ENCODE peak calls at places on chromosome 16, in seven cellular contexts. One of them, this sample, is unnamed.
A peak's percentile ranks its signal among the peaks of the same experiment; 100 is the strongest.

GRCh38 chr16:86222965-86223551 is 287.3 kb upstream of the FOXF1 start:
- DNase-seq in astrocyte of the cerebellum: peak; percentile 69
- DNase-seq in GM13977: no peak
- DNase-seq in HFF-Myc: peak; percentile 55
- DNase-seq in HL-60: no peak
- DNase-seq in body of pancreas: no peak
- DNase-seq in progenitor cell of endocrine pancreas: no peak
- DNase-seq in this sample: no peak

GRCh38 chr16:1938910-1939309 is 4.1 kb downstream of the MSRB1 start:
- DNase-seq in HL-60: peak; percentile 29
- DNase-seq in astrocyte of the cerebellum: no peak
- DNase-seq in body of pancreas: no peak
- DNase-seq in progenitor cell of endocrine pancreas: no peak
- DNase-seq in GM13977: no peak
- DNase-seq in HFF-Myc: no peak
- DNase-seq in this sample: no peak

GRCh38 chr16:6132121-6132520 is 1034.5 kb upstream of the EEF2KMT start:
- DNase-seq in HFF-Myc: no peak
- DNase-seq in GM13977: no peak
- DNase-seq in progenitor cell of endocrine pancreas: no peak
- DNase-seq in HL-60: no peak
- DNase-seq in astrocyte of the cerebellum: no peak
- DNase-seq in body of pancreas: no peak
- DNase-seq in this sample: no peak

GRCh38 chr16:75319513-75320401 is 68.3 kb upstream of the BCAR1 start:
- DNase-seq in HFF-Myc: peak; percentile 67
- DNase-seq in GM13977: peak; percentile 52
- DNase-seq in HL-60: no peak
- DNase-seq in astrocyte of the cerebellum: peak; percentile 90
- DNase-seq in progenitor cell of endocrine pancreas: no peak
- DNase-seq in body of pancreas: no peak
- DNase-seq in this sample: no peak

GRCh38 chr16:68179196-68179795 is 56.6 kb downstream of the ESRP2 start:
- DNase-seq in body of pancreas: no peak
- DNase-seq in HFF-Myc: no peak
- DNase-seq in progenitor cell of endocrine pancreas: no peak
- DNase-seq in GM13977: no peak
- DNase-seq in astrocyte of the cerebellum: no peak
- DNase-seq in HL-60: no peak
- DNase-seq in this sample: no peak

GRCh38 chr16:83392743-83393142 is 415.0 kb upstream of the HSBP1 start:
- DNase-seq in body of pancreas: no peak
- DNase-seq in GM13977: no peak
- DNase-seq in HFF-Myc: no peak
- DNase-seq in astrocyte of the cerebellum: no peak
- DNase-seq in HL-60: no peak
- DNase-seq in progenitor cell of endocrine pancreas: no peak
- DNase-seq in this sample: no peak

GRCh38 chr16:69410285-69410990 is 14.0 kb upstream of the CYB5B start:
- DNase-seq in astrocyte of the cerebellum: peak; percentile 23
- DNase-seq in progenitor cell of endocrine pancreas: no peak
- DNase-seq in body of pancreas: no peak
- DNase-seq in HFF-Myc: no peak
- DNase-seq in GM13977: no peak
- DNase-seq in HL-60: no peak
- DNase-seq in this sample: no peak

GRCh38 chr16:91484-91883 is 13.5 kb downstream of the MPG start:
- DNase-seq in HFF-Myc: no peak
- DNase-seq in astrocyte of the cerebellum: no peak
- DNase-seq in GM13977: no peak
- DNase-seq in body of pancreas: peak; percentile 56
- DNase-seq in progenitor cell of endocrine pancreas: no peak
- DNase-seq in HL-60: no peak
- DNase-seq in this sample: no peak

GRCh38 chr16:81810894-81811538 is 31.9 kb downstream of the PLCG2 start:
- DNase-seq in HL-60: no peak
- DNase-seq in astrocyte of the cerebellum: no peak
- DNase-seq in GM13977: peak; percentile 24
- DNase-seq in body of pancreas: no peak
- DNase-seq in progenitor cell of endocrine pancreas: no peak
- DNase-seq in HFF-Myc: no peak
- DNase-seq in this sample: no peak

GRCh38 chr16:17369441-17369951 is 101.3 kb downstream of the XYLT1 start:
- DNase-seq in body of pancreas: peak; percentile 26
- DNase-seq in progenitor cell of endocrine pancreas: no peak
- DNase-seq in HL-60: peak; percentile 92
- DNase-seq in astrocyte of the cerebellum: no peak
- DNase-seq in HFF-Myc: no peak
- DNase-seq in GM13977: peak; percentile 39
- DNase-seq in this sample: peak; percentile 85

GRCh38 chr16:75921281-75921680 is 195.0 kb upstream of the CPHXL start:
- DNase-seq in body of pancreas: peak; percentile 47
- DNase-seq in HFF-Myc: no peak
- DNase-seq in astrocyte of the cerebellum: no peak
- DNase-seq in HL-60: no peak
- DNase-seq in progenitor cell of endocrine pancreas: no peak
- DNase-seq in GM13977: no peak
- DNase-seq in this sample: no peak

GRCh38 chr16:65509172-65509571 is 387.3 kb upstream of the CDH11 start:
- DNase-seq in GM13977: no peak
- DNase-seq in HFF-Myc: no peak
- DNase-seq in progenitor cell of endocrine pancreas: no peak
- DNase-seq in astrocyte of the cerebellum: no peak
- DNase-seq in body of pancreas: no peak
- DNase-seq in HL-60: no peak
- DNase-seq in this sample: no peak

GRCh38 chr16:11410382-11411058 is 65.3 kb downstream of the RMI2 start:
- DNase-seq in GM13977: no peak
- DNase-seq in body of pancreas: no peak
- DNase-seq in HFF-Myc: no peak
- DNase-seq in HL-60: peak; percentile 84
- DNase-seq in progenitor cell of endocrine pancreas: no peak
- DNase-seq in astrocyte of the cerebellum: no peak
- DNase-seq in this sample: peak; percentile 88

GRCh38 chr16:85395913-85396878 is 216.9 kb upstream of the GSE1 start:
- DNase-seq in progenitor cell of endocrine pancreas: no peak
- DNase-seq in body of pancreas: no peak
- DNase-seq in astrocyte of the cerebellum: no peak
- DNase-seq in HL-60: no peak
- DNase-seq in HFF-Myc: peak; percentile 39
- DNase-seq in GM13977: no peak
- DNase-seq in this sample: peak; percentile 44

GRCh38 chr16:68069511-68070248 is 15.5 kb upstream of the NFATC3 start:
- DNase-seq in progenitor cell of endocrine pancreas: no peak
- DNase-seq in HL-60: no peak
- DNase-seq in astrocyte of the cerebellum: no peak
- DNase-seq in body of pancreas: peak; percentile 78
- DNase-seq in GM13977: no peak
- DNase-seq in HFF-Myc: no peak
- DNase-seq in this sample: no peak

GRCh38 chr16:68062910-68063393 is 22.2 kb upstream of the NFATC3 start:
- DNase-seq in HL-60: no peak
- DNase-seq in GM13977: no peak
- DNase-seq in body of pancreas: no peak
- DNase-seq in astrocyte of the cerebellum: no peak
- DNase-seq in HFF-Myc: no peak
- DNase-seq in progenitor cell of endocrine pancreas: no peak
- DNase-seq in this sample: no peak

GRCh38 chr16:70428178-70428998 is 10.5 kb downstream of the ST3GAL2 start:
- DNase-seq in astrocyte of the cerebellum: peak; percentile 82
- DNase-seq in GM13977: peak; percentile 56
- DNase-seq in HFF-Myc: peak; percentile 68
- DNase-seq in body of pancreas: peak; percentile 98
- DNase-seq in progenitor cell of endocrine pancreas: peak; percentile 33
- DNase-seq in HL-60: peak; percentile 99
- DNase-seq in this sample: peak; percentile 90

GRCh38 chr16:70427786-70428177 is 11.1 kb downstream of the ST3GAL2 start:
- DNase-seq in HFF-Myc: no peak
- DNase-seq in astrocyte of the cerebellum: no peak
- DNase-seq in HL-60: no peak
- DNase-seq in progenitor cell of endocrine pancreas: no peak
- DNase-seq in body of pancreas: no peak
- DNase-seq in GM13977: no peak
- DNase-seq in this sample: no peak

GRCh38 chr16:70430667-70431536 is 8.0 kb downstream of the ST3GAL2 start:
- DNase-seq in body of pancreas: no peak
- DNase-seq in astrocyte of the cerebellum: no peak
- DNase-seq in HFF-Myc: no peak
- DNase-seq in HL-60: peak; percentile 87
- DNase-seq in GM13977: peak; percentile 79
- DNase-seq in progenitor cell of endocrine pancreas: no peak
- DNase-seq in this sample: peak; percentile 70

GRCh38 chr16:70432304-70432799 is 6.5 kb downstream of the ST3GAL2 start:
- DNase-seq in GM13977: no peak
- DNase-seq in HFF-Myc: no peak
- DNase-seq in progenitor cell of endocrine pancreas: no peak
- DNase-seq in body of pancreas: no peak
- DNase-seq in HL-60: peak; percentile 49
- DNase-seq in astrocyte of the cerebellum: no peak
- DNase-seq in this sample: no peak

DNA sequence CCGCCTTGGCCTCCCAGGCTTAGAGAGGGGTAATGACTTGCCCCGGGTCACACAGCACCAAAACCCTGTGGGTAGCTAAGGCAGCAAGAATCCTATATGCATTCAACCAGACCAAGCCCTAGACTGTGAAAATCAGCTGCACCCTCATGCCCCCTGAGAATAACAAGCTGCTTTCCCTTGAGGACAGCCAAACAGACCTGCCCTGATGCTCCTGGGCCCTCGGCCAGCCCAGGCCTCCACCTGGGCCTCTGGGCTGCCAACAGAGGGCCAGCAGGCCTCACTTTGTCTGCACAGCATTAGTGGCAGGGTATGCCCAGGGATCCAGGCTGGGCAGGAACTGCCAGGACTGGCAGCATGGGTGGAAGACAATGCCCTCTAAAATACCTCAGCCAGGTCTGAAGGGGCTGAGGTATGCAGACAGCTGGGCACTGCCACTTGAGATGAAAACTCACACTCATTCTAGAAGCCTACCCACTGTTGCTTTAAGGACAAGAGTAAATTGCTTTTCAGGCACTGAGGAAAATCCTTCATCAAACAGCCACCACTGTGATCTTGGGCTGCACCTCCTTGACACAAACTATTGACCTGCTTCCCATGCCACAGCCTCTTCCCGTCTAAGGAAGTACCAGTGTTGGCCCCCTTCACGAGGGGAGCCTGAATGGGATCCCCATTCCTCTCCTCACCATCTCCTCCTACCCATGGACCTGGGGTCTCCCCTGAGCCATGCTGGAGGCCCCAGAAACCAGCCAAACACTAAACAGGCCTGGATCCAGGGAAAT is 8.8 kb downstream of the ST3GAL2 start:
- DNase-seq in GM13977: no peak
- DNase-seq in HL-60: no peak
- DNase-seq in astrocyte of the cerebellum: no peak
- DNase-seq in HFF-Myc: no peak
- DNase-seq in progenitor cell of endocrine pancreas: no peak
- DNase-seq in body of pancreas: no peak
- DNase-seq in this sample: no peak
- TF ChIP-seq CTCF in GM13977: no peak
- TF ChIP-seq CTCF in HL-60: no peak
- TF ChIP-seq CTCF in astrocyte of the cerebellum: no peak
- TF ChIP-seq CTCF in HFF-Myc: no peak
- TF ChIP-seq CTCF in progenitor cell of endocrine pancreas: no peak
- TF ChIP-seq CTCF in body of pancreas: no peak
- TF ChIP-seq CTCF in this sample: no peak

GRCh38 chr16:72021043-72021442 is 12.5 kb downstream of the DHODH start:
- DNase-seq in HFF-Myc: no peak
- DNase-seq in GM13977: no peak
- DNase-seq in progenitor cell of endocrine pancreas: peak; percentile 28
- DNase-seq in HL-60: no peak
- DNase-seq in astrocyte of the cerebellum: no peak
- DNase-seq in body of pancreas: no peak
- DNase-seq in this sample: no peak
- TF ChIP-seq CTCF in HFF-Myc: peak; percentile 34
- TF ChIP-seq CTCF in GM13977: no peak
- TF ChIP-seq CTCF in progenitor cell of endocrine pancreas: peak; percentile 61
- TF ChIP-seq CTCF in HL-60: no peak
- TF ChIP-seq CTCF in astrocyte of the cerebellum: peak; percentile 35
- TF ChIP-seq CTCF in body of pancreas: no peak
- TF ChIP-seq CTCF in this sample: no peak

DNA sequence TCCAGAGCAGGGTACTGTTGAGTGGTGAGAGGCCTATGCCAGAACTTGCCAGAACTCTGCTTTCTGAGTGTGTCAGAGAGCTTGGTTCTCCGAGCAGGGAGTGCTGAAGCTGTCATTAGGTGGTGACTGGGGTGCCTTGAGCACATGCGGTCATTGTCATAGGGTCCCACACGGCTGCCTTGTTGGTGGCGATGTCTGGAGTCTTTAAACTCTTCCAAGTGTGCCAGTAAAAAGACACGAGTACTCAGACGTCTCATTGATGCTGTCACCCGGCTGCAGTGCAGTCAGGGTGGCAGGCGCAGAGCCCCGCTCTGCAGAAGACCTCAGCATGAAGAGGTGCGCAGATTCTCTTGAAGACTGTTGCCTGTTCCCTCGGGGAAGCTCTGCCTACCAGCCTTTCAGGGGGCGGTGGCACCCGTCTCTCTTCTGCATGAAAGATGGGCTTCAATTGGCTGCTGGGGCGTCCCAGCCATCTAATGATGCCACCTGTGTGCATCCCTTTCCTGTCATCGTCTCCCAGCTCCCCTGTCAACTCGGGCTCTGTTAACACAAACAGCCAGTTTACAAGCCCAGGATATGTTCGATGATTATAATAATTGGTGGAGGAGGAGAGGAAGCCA is 58.3 kb downstream of the NKD1 start:
- DNase-seq in body of pancreas: no peak
- DNase-seq in HFF-Myc: no peak
- DNase-seq in astrocyte of the cerebellum: no peak
- DNase-seq in GM13977: no peak
- DNase-seq in HL-60: no peak
- DNase-seq in progenitor cell of endocrine pancreas: no peak
- DNase-seq in this sample: no peak
- TF ChIP-seq CTCF in body of pancreas: no peak
- TF ChIP-seq CTCF in HFF-Myc: no peak
- TF ChIP-seq CTCF in astrocyte of the cerebellum: no peak
- TF ChIP-seq CTCF in GM13977: no peak
- TF ChIP-seq CTCF in HL-60: no peak
- TF ChIP-seq CTCF in progenitor cell of endocrine pancreas: no peak
- TF ChIP-seq CTCF in this sample: no peak

GRCh38 chr16:4536391-4537106 is 2.0 kb downstream of the CDIP1 start:
- DNase-seq in HFF-Myc: no peak
- DNase-seq in HL-60: no peak
- DNase-seq in body of pancreas: no peak
- DNase-seq in progenitor cell of endocrine pancreas: no peak
- DNase-seq in GM13977: no peak
- DNase-seq in astrocyte of the cerebellum: no peak
- DNase-seq in this sample: no peak

GRCh38 chr16:4537376-4538066 is 1.1 kb downstream of the CDIP1 start:
- DNase-seq in HL-60: no peak
- DNase-seq in HFF-Myc: no peak
- DNase-seq in astrocyte of the cerebellum: no peak
- DNase-seq in GM13977: no peak
- DNase-seq in body of pancreas: peak; percentile 62
- DNase-seq in progenitor cell of endocrine pancreas: peak; percentile 12
- DNase-seq in this sample: no peak

GRCh38 chr16:4539716-4540284 is 1.2 kb upstream of the CDIP1 start:
- DNase-seq in body of pancreas: no peak
- DNase-seq in HL-60: no peak
- DNase-seq in GM13977: no peak
- DNase-seq in progenitor cell of endocrine pancreas: no peak
- DNase-seq in astrocyte of the cerebellum: no peak
- DNase-seq in HFF-Myc: no peak
- DNase-seq in this sample: no peak

GRCh38 chr16:4538067-4538385 is 547 bp downstream of the CDIP1 start:
- DNase-seq in body of pancreas: no peak
- DNase-seq in progenitor cell of endocrine pancreas: no peak
- DNase-seq in HFF-Myc: no peak
- DNase-seq in HL-60: no peak
- DNase-seq in astrocyte of the cerebellum: no peak
- DNase-seq in GM13977: no peak
- DNase-seq in this sample: no peak

GRCh38 chr16:4538386-4539235 is at the start of gene CDIP1:
- DNase-seq in progenitor cell of endocrine pancreas: peak; percentile 89
- DNase-seq in body of pancreas: peak; percentile 98
- DNase-seq in astrocyte of the cerebellum: peak; percentile 81
- DNase-seq in HL-60: peak; percentile 98
- DNase-seq in HFF-Myc: peak; percentile 82
- DNase-seq in GM13977: peak; percentile 95
- DNase-seq in this sample: peak; percentile 99
- TF ChIP-seq CTCF in progenitor cell of endocrine pancreas: no peak
- TF ChIP-seq CTCF in body of pancreas: no peak
- TF ChIP-seq CTCF in astrocyte of the cerebellum: no peak
- TF ChIP-seq CTCF in HL-60: no peak
- TF ChIP-seq CTCF in HFF-Myc: no peak
- TF ChIP-seq CTCF in GM13977: no peak
- TF ChIP-seq CTCF in this sample: no peak